ENCODE peak calls at places on chromosomes 2 and 18, in six cellular contexts. T is A549, S is H1, C is K562, Z is endothelial cell of umbilical vein, G is HepG2. M is an unnamed sample.

GRCh38 chr18:53864758-53865157 is 359.7 kb downstream of the MBD2 start:
- DNase-seq in Z (no peak), S (no peak), G (no peak), T (no peak), C (no peak), M (no peak)

GRCh38 chr2:174644406-174644805 is 46.8 kb upstream of the WIPF1 start:
- DNase-seq in Z (no peak), T (no peak), G (no peak), C (no peak), S (no peak), M (no peak)

GRCh38 chr2:39834426-39834825 is 55.4 kb upstream of the THUMPD2 start:
- DNase-seq in S (no peak), C (no peak), Z (no peak), G (no peak), T (no peak), M (no peak)

GRCh38 chr2:172021955-172022354 is 22.2 kb downstream of the METAP1D start:
- DNase-seq in G (no peak), C (no peak), T (peak), Z (no peak), S (no peak), M (no peak)

GRCh38 chr18:50405582-50406271 is 30.9 kb downstream of the SKA1 start:
- DNase-seq in T (no peak), G (no peak), S (peak), C (no peak), Z (no peak), M (peak)

GRCh38 chr18:77131652-77132368 is 773 bp downstream of the MBP start:
- DNase-seq in T (peak), Z (no peak), C (no peak), G (no peak), S (no peak), M (peak)

GRCh38 chr2:96470636-96471035 is 34.5 kb downstream of the NEURL3 start:
- DNase-seq in S (peak), Z (peak), C (peak), G (no peak), T (peak), M (peak)

GRCh38 chr2:225766431-225766830 is 366.9 kb downstream of the NYAP2 start:
- DNase-seq in Z (no peak), C (no peak), T (peak), G (no peak), S (no peak), M (no peak)

GRCh38 chr2:190126758-190127157 is 64.2 kb upstream of the MSTN start:
- DNase-seq in G (no peak), T (no peak), C (no peak), Z (no peak), S (no peak), M (no peak)

GRCh38 chr2:149617476-149617875 is 29.9 kb upstream of the MMADHC start:
- DNase-seq in S (no peak), Z (no peak), G (no peak), T (no peak), C (no peak), M (no peak)

GRCh38 chr18:45993441-45993840 is 26.3 kb upstream of the EPG5 start:
- DNase-seq in T (no peak), Z (peak), C (no peak), G (no peak), S (no peak), M (no peak)

GRCh38 chr2:240647503-240648154 is 22.3 kb downstream of the GPR35 start:
- DNase-seq in S (peak), G (no peak), T (no peak), Z (no peak), C (no peak), M (no peak)

GRCh38 chr18:43692291-43692690 is 415.0 kb upstream of the SYT4 start:
- DNase-seq in T (no peak), Z (no peak), G (no peak), C (no peak), S (no peak), M (no peak)

GRCh38 chr2:174699993-174700766 is 64.1 kb downstream of the CHRNA1 start:
- DNase-seq in S (no peak), G (peak), C (peak), T (peak), Z (peak), M (no peak)

GRCh38 chr18:22475426-22476100 is 57.8 kb upstream of the CTAGE1 start:
- DNase-seq in C (no peak), Z (no peak), S (no peak), G (no peak), T (no peak), M (no peak)

GRCh38 chr18:8806798-8807501 is 101.6 kb downstream of the MTCL1 start:
- DNase-seq in G (no peak), C (no peak), T (no peak), S (no peak), Z (no peak), M (no peak)

GRCh38 chr2:239116456-239117246 is 268.8 kb downstream of the TWIST2 start:
- DNase-seq in C (no peak), T (no peak), G (no peak), S (no peak), Z (no peak), M (no peak)

GRCh38 chr2:168119519-168120141 is 127.8 kb downstream of the STK39 start:
- DNase-seq in T (peak), G (peak), C (peak), S (no peak), Z (peak), M (no peak)

GRCh38 chr18:79454034-79454735 is 58.5 kb downstream of the NFATC1 start:
- DNase-seq in S (no peak), Z (peak), T (no peak), C (no peak), G (no peak), M (no peak)

GRCh38 chr18:56505293-56505692 is 133.1 kb downstream of the TXNL1 start:
- DNase-seq in G (no peak), C (no peak), T (no peak), Z (no peak), S (no peak), M (no peak)

GRCh38 chr2:5877360-5877759 is 185.2 kb downstream of the SOX11 start:
- DNase-seq in T (no peak), C (no peak), Z (no peak), S (no peak), G (no peak), M (no peak)

GRCh38 chr2:72985136-72985535 is 67.8 kb downstream of the EMX1 start:
- DNase-seq in Z (no peak), S (no peak), T (no peak), G (no peak), C (no peak), M (no peak)

GRCh38 chr2:134301099-134301970 is 47.5 kb downstream of the MGAT5 start:
- DNase-seq in T (no peak), S (no peak), G (no peak), C (no peak), Z (peak), M (no peak)

GRCh38 chr2:83069724-83070123 is 1389.4 kb downstream of the SUCLG1 start:
- DNase-seq in S (no peak), T (no peak), C (no peak), Z (peak), G (no peak), M (no peak)

GRCh38 chr2:18829976-18830375 is 240.6 kb upstream of the NT5C1B start:
- DNase-seq in Z (no peak), G (no peak), T (no peak), C (no peak), S (no peak), M (no peak)

GRCh38 chr18:808086-808485 is 4.0 kb downstream of the YES1 start:
- DNase-seq in S (no peak), Z (peak), T (no peak), G (no peak), C (no peak), M (no peak)

GRCh38 chr2:174654429-174654941 is 56.9 kb upstream of the WIPF1 start:
- DNase-seq in C (no peak), Z (peak), S (no peak), G (no peak), T (no peak), M (no peak)

GRCh38 chr18:73879771-73880170 is 267.9 kb downstream of the FBXO15 start:
- DNase-seq in C (no peak), S (no peak), T (no peak), G (no peak), Z (no peak), M (no peak)

GRCh38 chr18:2002178-2002577 is 569.1 kb downstream of the METTL4 start:
- DNase-seq in S (no peak), G (no peak), T (no peak), C (no peak), Z (no peak), M (no peak)

GRCh38 chr18:3062798-3063563 is 50.0 kb upstream of the LPIN2 start:
- DNase-seq in Z (peak), C (peak), G (peak), S (peak), T (peak), M (peak)

GRCh38 chr2:21033237-21034155 is 10.4 kb downstream of the APOB start:
- DNase-seq in T (no peak), Z (no peak), S (no peak), C (no peak), G (no peak), M (no peak)

GRCh38 chr2:64447317-64448060 is 6.5 kb upstream of the LGALSL start:
- DNase-seq in G (no peak), C (no peak), S (no peak), T (no peak), Z (no peak), M (no peak)

GRCh38 chr2:53438056-53438455 is 329.5 kb upstream of the CHAC2 start:
- DNase-seq in Z (no peak), G (no peak), S (no peak), T (no peak), C (no peak), M (no peak)

GRCh38 chr18:77099501-77100370 is 32.8 kb downstream of the MBP start:
- DNase-seq in G (no peak), T (no peak), Z (no peak), S (no peak), C (no peak), M (no peak)

DNA sequence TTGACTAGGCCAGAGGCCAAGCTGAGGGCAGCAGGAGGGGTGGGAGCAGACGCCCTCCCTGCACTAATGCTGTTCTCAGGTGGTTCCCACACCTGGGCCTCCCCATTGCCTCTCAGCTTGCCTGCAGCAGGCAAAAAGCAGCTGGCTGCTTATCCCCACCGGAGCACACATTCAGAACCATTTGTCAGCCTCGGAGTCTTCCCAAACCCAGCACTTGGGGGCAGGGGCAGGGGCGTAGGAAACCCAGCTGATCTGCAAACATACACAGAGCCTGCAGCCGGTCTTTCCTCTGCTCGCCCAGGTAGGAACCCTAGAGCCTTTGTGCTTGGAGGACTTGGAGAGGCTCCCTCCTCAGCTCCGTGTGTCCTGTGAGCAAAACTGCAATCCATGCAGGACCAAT is 249.8 kb downstream of the CYP26B1 start:
- DNase-seq in C (no peak), G (no peak), S (peak), T (no peak), Z (no peak), M (no peak)
- TF ChIP-seq JUN in C (no peak), G (no peak), S (no peak), T (no peak), Z (no peak), M (no peak)

GRCh38 chr2:46489430-46489829 is 10.1 kb downstream of the TMEM247 start:
- DNase-seq in C (no peak), T (no peak), G (no peak), Z (no peak), S (no peak), M (no peak)
- TF ChIP-seq JUN in C (no peak), T (no peak), G (no peak), Z (no peak), S (no peak), M (no peak)

DNA sequence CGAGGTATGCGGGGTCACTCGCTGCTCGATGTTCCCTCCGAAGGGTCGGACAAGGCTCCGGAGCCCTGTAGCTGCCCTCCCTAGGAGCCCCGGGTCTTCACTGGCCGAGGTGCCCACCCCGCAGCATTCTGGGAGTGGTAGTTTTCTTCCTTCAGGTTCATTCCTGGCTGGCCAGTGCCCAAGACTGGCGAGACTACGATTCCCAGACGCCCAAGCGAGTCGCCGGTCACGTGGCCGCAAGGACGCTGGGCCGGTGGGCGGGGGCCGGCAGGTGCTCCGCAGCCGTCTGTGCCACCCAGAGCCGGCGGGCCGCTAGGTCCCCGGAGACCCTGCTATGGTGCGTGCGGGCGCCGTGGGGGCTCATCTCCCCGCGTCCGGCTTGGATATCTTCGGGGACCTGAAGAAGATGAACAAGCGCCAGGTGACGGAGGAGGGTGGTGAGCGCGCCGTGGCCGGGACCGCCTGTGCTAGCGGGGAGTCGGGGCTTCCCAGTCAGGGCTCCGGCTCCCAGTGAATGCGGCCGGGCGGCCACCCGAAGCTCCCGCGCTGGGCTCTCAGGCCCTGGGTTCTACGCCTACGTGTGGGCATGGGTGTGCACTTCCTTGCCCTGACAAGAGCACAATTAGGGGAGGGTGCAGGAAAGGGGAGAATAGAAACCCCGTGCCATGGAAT is at the start of gene SEC11C:
- DNase-seq in G (peak), S (peak), C (peak), T (peak), Z (peak), M (peak)
- TF ChIP-seq JUN in G (no peak), S (no peak), C (no peak), T (no peak), Z (no peak), M (peak)

DNA sequence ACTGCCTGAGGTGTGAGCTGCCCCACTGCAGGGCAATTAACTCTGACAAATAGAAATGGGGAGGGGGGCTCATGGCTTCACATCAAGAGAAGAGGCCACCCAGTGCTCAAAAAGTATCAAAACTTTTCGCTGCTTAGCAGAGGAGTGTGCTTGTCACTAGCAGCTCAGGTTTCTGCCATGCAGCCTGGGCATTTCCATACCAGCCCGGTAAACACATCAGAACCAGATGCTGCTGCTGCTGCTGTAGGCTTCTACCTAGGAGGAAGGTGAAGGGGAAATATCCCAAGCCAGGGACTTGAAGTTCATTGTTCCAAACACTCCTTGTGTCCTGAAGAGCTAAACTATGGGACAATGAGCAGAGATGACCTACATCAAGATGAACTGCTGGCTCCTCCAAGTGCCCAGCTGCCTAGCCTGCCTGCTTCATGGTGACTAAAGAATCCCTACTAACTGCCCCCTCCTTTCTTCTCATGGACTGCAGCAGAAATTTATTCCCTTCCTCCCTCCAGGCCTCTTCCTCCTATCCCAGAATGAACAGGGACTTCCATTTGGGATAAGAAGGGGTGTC is 16.4 kb downstream of the POU3F3 start:
- DNase-seq in T (no peak), C (no peak), S (no peak), G (no peak), Z (no peak), M (no peak)
- TF ChIP-seq JUN in T (no peak), C (no peak), S (no peak), G (no peak), Z (no peak), M (no peak)

GRCh38 chr2:100935372-100935752 is 66.7 kb upstream of the RPL31 start:
- DNase-seq in Z (no peak), G (no peak), T (no peak), C (no peak), S (no peak), M (no peak)
- TF ChIP-seq JUN in Z (no peak), G (no peak), T (no peak), C (no peak), S (no peak), M (no peak)

GRCh38 chr18:11025270-11025669 is 124.1 kb downstream of the PIEZO2 start:
- DNase-seq in C (no peak), S (no peak), G (no peak), Z (peak), T (no peak), M (no peak)
- TF ChIP-seq JUN in C (no peak), S (no peak), G (no peak), Z (no peak), T (no peak), M (no peak)

GRCh38 chr2:25372405-25373268 is 30.9 kb upstream of the DNMT3A start:
- DNase-seq in C (no peak), S (no peak), T (no peak), G (no peak), Z (no peak), M (no peak)

GRCh38 chr2:25371253-25372241 is 29.8 kb upstream of the DNMT3A start:
- DNase-seq in C (no peak), G (no peak), T (no peak), Z (no peak), S (no peak), M (peak)

GRCh38 chr2:25374411-25374810 is 32.7 kb upstream of the DNMT3A start:
- DNase-seq in C (no peak), G (no peak), T (no peak), S (no peak), Z (no peak), M (no peak)

GRCh38 chr2:25374827-25375226 is 33.1 kb upstream of the DNMT3A start:
- DNase-seq in Z (no peak), T (no peak), C (no peak), G (no peak), S (no peak), M (no peak)

GRCh38 chr2:25373269-25373981 is 31.7 kb upstream of the DNMT3A start:
- DNase-seq in G (no peak), C (no peak), S (no peak), T (no peak), Z (no peak), M (no peak)
- TF ChIP-seq JUN in G (no peak), C (no peak), S (no peak), T (no peak), Z (no peak), M (no peak)

GRCh38 chr2:56287974-56288373 is 104.2 kb downstream of the CCDC85A start:
- DNase-seq in G (no peak), T (no peak), S (no peak), C (no peak), Z (peak), M (no peak)

GRCh38 chr2:56291711-56292110 is 107.9 kb downstream of the CCDC85A start:
- DNase-seq in Z (no peak), C (no peak), G (no peak), S (no peak), T (no peak), M (no peak)

GRCh38 chr2:56286936-56287335 is 103.1 kb downstream of the CCDC85A start:
- DNase-seq in C (no peak), S (no peak), G (no peak), Z (no peak), T (no peak), M (no peak)

GRCh38 chr2:56287508-56287907 is 103.7 kb downstream of the CCDC85A start:
- DNase-seq in Z (peak), C (no peak), S (no peak), T (no peak), G (no peak), M (no peak)

GRCh38 chr2:56288863-56289580 is 105.2 kb downstream of the CCDC85A start:
- DNase-seq in T (no peak), C (no peak), Z (no peak), S (no peak), G (no peak), M (no peak)
- TF ChIP-seq JUN in T (no peak), C (no peak), Z (no peak), S (no peak), G (no peak), M (no peak)